ENCODE peak calls at places on chromosomes 1 and 21, in six cellular contexts. A, M, I, B, G and W are unnamed samples.

GRCh38 chr1:24415910-24416665 is 486 bp downstream of the NIPAL3 start:
- DNase-seq in G (no peak), A (peak; percentile 59), I (peak; percentile 63), M (peak; percentile 58), B (peak; percentile 37), W (no peak)

GRCh38 chr1:214326406-214326805 is 45.4 kb downstream of the SMYD2 start:
- DNase-seq in M (no peak), I (no peak), A (no peak), G (no peak), B (no peak), W (no peak)

GRCh38 chr1:110502402-110502801 is 16.6 kb downstream of the KCNA10 start:
- DNase-seq in G (no peak), I (no peak), B (no peak), A (no peak), M (no peak), W (no peak)

GRCh38 chr1:241658081-241658793 is 6.2 kb downstream of the WDR64 start:
- DNase-seq in M (no peak), I (no peak), G (no peak), A (no peak), B (peak; percentile 6), W (no peak)

GRCh38 chr21:37619464-37619974 is 252.9 kb downstream of the DYRK1A start:
- DNase-seq in I (no peak), G (no peak), A (no peak), B (no peak), M (no peak), W (no peak)

GRCh38 chr1:45924736-45925135 is 121.3 kb downstream of the MAST2 start:
- DNase-seq in M (no peak), G (no peak), B (peak; percentile 66), A (no peak), I (no peak), W (no peak)

GRCh38 chr1:175367039-175367758 is 174.6 kb upstream of the KIAA0040 start:
- DNase-seq in B (no peak), I (no peak), G (no peak), A (no peak), M (no peak), W (no peak)

GRCh38 chr1:30655672-30656071 is 67.7 kb downstream of the MATN1 start:
- DNase-seq in B (no peak), A (no peak), I (no peak), M (no peak), G (no peak), W (no peak)

GRCh38 chr1:55378582-55378981 is 163.4 kb upstream of the USP24 start:
- DNase-seq in G (no peak), M (no peak), I (peak; percentile 39), B (peak; percentile 64), A (no peak), W (no peak)

GRCh38 chr1:110262846-110263631 is 52.9 kb downstream of the KCNC4 start:
- DNase-seq in G (no peak), A (no peak), M (no peak), B (no peak), I (no peak), W (no peak)

GRCh38 chr1:38873027-38873969 is at the start of gene MYCBP:
- DNase-seq in B (peak; percentile 92), A (peak; percentile 96), M (peak; percentile 96), I (peak; percentile 97), G (peak; percentile 99), W (peak; percentile 94)

GRCh38 chr1:98813738-98814309 is 152.3 kb downstream of the SNX7 start:
- DNase-seq in A (no peak), M (no peak), G (no peak), I (no peak), B (no peak), W (no peak)

GRCh38 chr1:31769720-31770390 is 5.7 kb upstream of the ADGRB2 start:
- DNase-seq in A (no peak), M (peak; percentile 7), B (no peak), I (no peak), G (peak; percentile 49), W (no peak)

GRCh38 chr1:46086581-46086980 is 45.8 kb downstream of the PIK3R3 start:
- DNase-seq in I (no peak), B (peak; percentile 24), A (no peak), M (no peak), G (no peak), W (no peak)

GRCh38 chr1:64323054-64323453 is 119.6 kb downstream of the UBE2U start:
- DNase-seq in M (no peak), I (no peak), A (no peak), B (peak; percentile 24), G (no peak), W (no peak)

GRCh38 chr1:19361231-19362147 is 49.4 kb downstream of the SLC66A1 start:
- DNase-seq in A (no peak), I (no peak), B (peak; percentile 51), G (no peak), M (no peak), W (peak; percentile 83)

GRCh38 chr1:26021647-26022403 is at the start of gene EXTL1:
- DNase-seq in B (peak; percentile 76), I (no peak), M (no peak), A (no peak), G (peak; percentile 80), W (no peak)

GRCh38 chr1:168129933-168130332 is 6.8 kb downstream of the GPR161 start:
- DNase-seq in G (no peak), A (no peak), M (no peak), B (no peak), I (no peak), W (no peak)

GRCh38 chr1:168127493-168127892 is 9.2 kb downstream of the GPR161 start:
- DNase-seq in I (no peak), B (peak; percentile 38), G (no peak), M (no peak), A (no peak), W (no peak)
- H3K36me3 ChIP-seq in I (no peaks in the 10 kb centered on the region), B (peaks cover 2% of the 10 kb centered on the region), G (no peaks in the 10 kb centered on the region), M (no peaks in the 10 kb centered on the region), A (no peaks in the 10 kb centered on the region), W (peaks cover 5% of the 10 kb centered on the region)

GRCh38 chr21:45423201-45423955 is 18.4 kb downstream of the COL18A1 start:
- DNase-seq in A (no peak), I (peak; percentile 12), B (no peak), M (peak; percentile 16), G (peak; percentile 47), W (peak; percentile 34)
- H3K36me3 ChIP-seq in A (no peaks in the 10 kb centered on the region), I (no peaks in the 10 kb centered on the region), B (peaks cover 1% of the 10 kb centered on the region), M (no peaks in the 10 kb centered on the region), G (no peaks in the 10 kb centered on the region), W (no peaks in the 10 kb centered on the region)

DNA sequence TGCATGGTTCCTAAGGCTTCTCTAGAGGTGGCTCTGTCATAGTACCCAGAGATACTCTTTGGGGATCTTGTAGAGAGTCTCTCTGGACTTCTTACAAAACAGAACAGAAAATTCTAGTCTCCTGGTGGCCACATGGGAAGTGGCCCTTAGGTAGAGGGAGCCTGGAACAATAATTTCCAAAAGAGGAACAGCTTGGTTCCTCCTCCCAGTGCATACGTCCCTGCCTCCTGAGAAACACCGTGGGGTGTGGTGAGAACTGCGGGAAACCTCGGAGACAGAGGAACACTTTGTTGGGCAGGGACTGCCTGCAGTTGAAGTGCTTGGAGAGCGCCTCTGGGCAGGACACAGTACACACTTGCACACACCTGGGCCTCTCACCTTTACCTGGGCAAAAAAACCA is 38.8 kb upstream of the EPHA8 start:
- DNase-seq in I (no peak), M (no peak), B (no peak), G (no peak), A (no peak), W (no peak)
- H3K36me3 ChIP-seq in I (no peaks in the 10 kb centered on the region), M (peaks cover 57% of the 10 kb centered on the region), B (peaks cover 7% of the 10 kb centered on the region), G (peaks cover 88% of the 10 kb centered on the region), A (peaks cover 8% of the 10 kb centered on the region), W (peaks cover 21% of the 10 kb centered on the region)

GRCh38 chr1:15932612-15933011 is 43.3 kb downstream of the ZBTB17 start:
- DNase-seq in M (no peak), I (no peak), B (no peak), G (no peak), A (no peak), W (no peak)
- H3K36me3 ChIP-seq in M (peaks cover 79% of the 10 kb centered on the region), I (peaks cover 18% of the 10 kb centered on the region), B (peaks cover 15% of the 10 kb centered on the region), G (peaks cover 99% of the 10 kb centered on the region), A (peaks cover 23% of the 10 kb centered on the region), W (peaks cover 95% of the 10 kb centered on the region)

GRCh38 chr1:235947989-235948388 is 81.3 kb upstream of the LYST start:
- DNase-seq in M (no peak), B (no peak), A (peak; percentile 4), G (no peak), I (no peak), W (no peak)
- H3K36me3 ChIP-seq in M (no peaks in the 10 kb centered on the region), B (no peaks in the 10 kb centered on the region), A (no peaks in the 10 kb centered on the region), G (no peaks in the 10 kb centered on the region), I (no peaks in the 10 kb centered on the region), W (no peaks in the 10 kb centered on the region)

GRCh38 chr1:173488001-173488400 is 10.9 kb downstream of the PRDX6 start:
- DNase-seq in A (no peak), G (no peak), I (no peak), M (no peak), B (no peak), W (no peak)
- H3K36me3 ChIP-seq in A (peaks cover 16% of the 10 kb centered on the region), G (peaks cover 60% of the 10 kb centered on the region), I (peaks cover 10% of the 10 kb centered on the region), M (peaks cover 41% of the 10 kb centered on the region), B (peaks cover 13% of the 10 kb centered on the region), W (peaks cover 60% of the 10 kb centered on the region)